ENCODE peak calls at places on chromosomes 1 and 21, in seven cellular contexts. O, J, Q, H, L, K and U are unnamed samples.

GRCh38 chr1:224726783-224727182 is 110.7 kb downstream of the CNIH3 start:
- DNase-seq in O (peak), J (peak), Q (no peak), H (no peak), L (peak), K (peak), U (peak)

GRCh38 chr1:42784946-42785693 is at the start of gene TMEM269:
- DNase-seq in O (no peak), J (no peak), Q (no peak), H (peak), L (no peak), K (no peak), U (no peak)

GRCh38 chr1:49435291-49435690 is 588.5 kb downstream of the AGBL4 start:
- DNase-seq in O (no peak), J (no peak), Q (no peak), H (no peak), L (no peak), K (no peak), U (no peak)

GRCh38 chr1:186195377-186195931 is 179.6 kb downstream of the TPR start:
- DNase-seq in O (no peak), J (no peak), Q (no peak), H (no peak), L (no peak), K (no peak), U (no peak)

GRCh38 chr1:170513138-170513537 is 18.8 kb upstream of the GORAB start:
- DNase-seq in O (no peak), J (no peak), Q (no peak), H (no peak), L (no peak), K (peak), U (no peak)

GRCh38 chr1:204222006-204222872 is 8.5 kb upstream of the GOLT1A start:
- DNase-seq in O (no peak), J (no peak), Q (no peak), H (no peak), L (no peak), K (no peak), U (no peak)

GRCh38 chr1:147721711-147722110 is 38.7 kb downstream of the GJA5 start:
- DNase-seq in O (no peak), J (no peak), Q (no peak), H (no peak), L (no peak), K (peak), U (no peak)

GRCh38 chr1:57796609-57797008 is 372.7 kb upstream of the DAB1 start:
- DNase-seq in O (peak), J (no peak), Q (no peak), H (no peak), L (no peak), K (peak), U (no peak)

GRCh38 chr1:27057801-27058647 is 45.4 kb upstream of the TENT5B start:
- DNase-seq in O (no peak), J (no peak), Q (peak), H (no peak), L (no peak), K (peak), U (no peak)

GRCh38 chr21:17602874-17603273 is 9.8 kb downstream of the BTG3 start:
- DNase-seq in O (peak), J (no peak), Q (no peak), H (no peak), L (no peak), K (no peak), U (no peak)

GRCh38 chr1:115650961-115651360 is 9.2 kb downstream of the VANGL1 start:
- DNase-seq in O (no peak), J (no peak), Q (no peak), H (no peak), L (no peak), K (peak), U (no peak)

GRCh38 chr1:102742426-102742825 is 365.9 kb downstream of the COL11A1 start:
- DNase-seq in O (no peak), J (no peak), Q (no peak), H (no peak), L (no peak), K (no peak), U (no peak)

GRCh38 chr1:21911205-21912001 is 25.7 kb downstream of the HSPG2 start:
- DNase-seq in O (no peak), J (no peak), Q (no peak), H (peak), L (no peak), K (no peak), U (no peak)

GRCh38 chr1:37479255-37480124 is 5.1 kb downstream of the ZC3H12A start:
- DNase-seq in O (peak), J (no peak), Q (no peak), H (peak), L (peak), K (peak), U (peak)

GRCh38 chr1:189851806-189852367 is 625.8 kb downstream of the BRINP3 start:
- DNase-seq in O (no peak), J (no peak), Q (no peak), H (no peak), L (no peak), K (no peak), U (no peak)

GRCh38 chr1:17475729-17476128 is 36.3 kb upstream of the RCC2 start:
- DNase-seq in O (peak), J (peak), Q (no peak), H (no peak), L (no peak), K (no peak), U (no peak)

GRCh38 chr1:31509124-31510072 is 66.9 kb upstream of the TINAGL1 start:
- DNase-seq in O (no peak), J (no peak), Q (no peak), H (no peak), L (no peak), K (no peak), U (no peak)

GRCh38 chr1:114153621-114154145 is at the start of gene SYT6:
- DNase-seq in O (no peak), J (no peak), Q (peak), H (no peak), L (no peak), K (peak), U (no peak)

GRCh38 chr1:97906567-97907228 is 14.1 kb downstream of the DPYD start:
- DNase-seq in O (peak), J (peak), Q (no peak), H (peak), L (peak), K (peak), U (peak)

GRCh38 chr1:242225770-242226573 is 227.1 kb upstream of the MAP1LC3C start:
- DNase-seq in O (peak), J (no peak), Q (no peak), H (no peak), L (no peak), K (no peak), U (no peak)

GRCh38 chr1:143497374-143497747 is 474.4 kb downstream of the FAM72C start:
- DNase-seq in O (no peak), J (no peak), Q (peak), H (no peak), L (no peak), K (no peak), U (no peak)

GRCh38 chr1:53621144-53621543 is 117.8 kb downstream of the GLIS1 start:
- DNase-seq in O (no peak), J (no peak), Q (no peak), H (no peak), L (no peak), K (no peak), U (peak)

GRCh38 chr1:87329756-87330200 is 1.1 kb downstream of the LMO4 start:
- DNase-seq in O (no peak), J (no peak), Q (no peak), H (no peak), L (no peak), K (peak), U (peak)

GRCh38 chr1:172345077-172345476 is 75.4 kb upstream of the C1orf105 start:
- DNase-seq in O (no peak), J (no peak), Q (no peak), H (no peak), L (no peak), K (no peak), U (no peak)

GRCh38 chr1:212518188-212518951 is 85.7 kb downstream of the NENF start:
- DNase-seq in O (peak), J (no peak), Q (no peak), H (peak), L (peak), K (peak), U (peak)

GRCh38 chr1:179883040-179883501 is 986 bp downstream of the TOR1AIP1 start:
- DNase-seq in O (no peak), J (no peak), Q (no peak), H (no peak), L (no peak), K (no peak), U (no peak)

GRCh38 chr21:28283652-28284490 is 708.8 kb downstream of the LTN1 start:
- DNase-seq in O (peak), J (peak), Q (no peak), H (no peak), L (no peak), K (peak), U (no peak)

GRCh38 chr1:81512242-81512641 is 288.5 kb upstream of the ADGRL2 start:
- DNase-seq in O (peak), J (no peak), Q (no peak), H (no peak), L (no peak), K (no peak), U (no peak)

GRCh38 chr1:218656301-218657037 is 311.3 kb downstream of the TGFB2 start:
- DNase-seq in O (peak), J (no peak), Q (no peak), H (no peak), L (no peak), K (no peak), U (no peak)

GRCh38 chr1:3652538-3653285 is 396 bp downstream of the TP73 start:
- DNase-seq in O (no peak), J (no peak), Q (peak), H (no peak), L (no peak), K (peak), U (no peak)

GRCh38 chr21:38277501-38278111 is 20.8 kb downstream of the KCNJ15 start:
- DNase-seq in O (peak), J (peak), Q (no peak), H (no peak), L (peak), K (no peak), U (peak)

GRCh38 chr1:9018372-9018771 is 7.9 kb downstream of the SLC2A7 start:
- DNase-seq in O (peak), J (no peak), Q (no peak), H (no peak), L (no peak), K (no peak), U (no peak)

GRCh38 chr1:18919949-18920348 is 17.6 kb upstream of the ALDH4A1 start:
- DNase-seq in O (no peak), J (no peak), Q (no peak), H (no peak), L (no peak), K (no peak), U (no peak)

GRCh38 chr1:1116701-1117468 is 996 bp upstream of the C1orf159 start:
- DNase-seq in O (no peak), J (no peak), Q (peak), H (no peak), L (no peak), K (no peak), U (no peak)

GRCh38 chr1:79151006-79151796 is 144.7 kb upstream of the ADGRL4 start:
- DNase-seq in O (peak), J (no peak), Q (no peak), H (no peak), L (no peak), K (no peak), U (no peak)

GRCh38 chr1:207030522-207031009 is 2.0 kb downstream of the C1orf116 start:
- DNase-seq in O (no peak), J (no peak), Q (no peak), H (no peak), L (no peak), K (peak), U (no peak)

GRCh38 chr21:37536616-37537278 is 170.2 kb downstream of the DYRK1A start:
- DNase-seq in O (no peak), J (no peak), Q (no peak), H (no peak), L (no peak), K (peak), U (no peak)

GRCh38 chr21:38669186-38669585 is 136.5 kb upstream of the ETS2 start:
- DNase-seq in O (peak), J (no peak), Q (peak), H (no peak), L (no peak), K (peak), U (no peak)

GRCh38 chr1:51973587-51974474 is 16.7 kb downstream of the RAB3B start:
- DNase-seq in O (no peak), J (no peak), Q (no peak), H (no peak), L (no peak), K (no peak), U (no peak)

GRCh38 chr1:236980673-236981072 is 23.6 kb downstream of the MT1HL1 start:
- DNase-seq in O (no peak), J (no peak), Q (no peak), H (no peak), L (no peak), K (no peak), U (no peak)

DNA sequence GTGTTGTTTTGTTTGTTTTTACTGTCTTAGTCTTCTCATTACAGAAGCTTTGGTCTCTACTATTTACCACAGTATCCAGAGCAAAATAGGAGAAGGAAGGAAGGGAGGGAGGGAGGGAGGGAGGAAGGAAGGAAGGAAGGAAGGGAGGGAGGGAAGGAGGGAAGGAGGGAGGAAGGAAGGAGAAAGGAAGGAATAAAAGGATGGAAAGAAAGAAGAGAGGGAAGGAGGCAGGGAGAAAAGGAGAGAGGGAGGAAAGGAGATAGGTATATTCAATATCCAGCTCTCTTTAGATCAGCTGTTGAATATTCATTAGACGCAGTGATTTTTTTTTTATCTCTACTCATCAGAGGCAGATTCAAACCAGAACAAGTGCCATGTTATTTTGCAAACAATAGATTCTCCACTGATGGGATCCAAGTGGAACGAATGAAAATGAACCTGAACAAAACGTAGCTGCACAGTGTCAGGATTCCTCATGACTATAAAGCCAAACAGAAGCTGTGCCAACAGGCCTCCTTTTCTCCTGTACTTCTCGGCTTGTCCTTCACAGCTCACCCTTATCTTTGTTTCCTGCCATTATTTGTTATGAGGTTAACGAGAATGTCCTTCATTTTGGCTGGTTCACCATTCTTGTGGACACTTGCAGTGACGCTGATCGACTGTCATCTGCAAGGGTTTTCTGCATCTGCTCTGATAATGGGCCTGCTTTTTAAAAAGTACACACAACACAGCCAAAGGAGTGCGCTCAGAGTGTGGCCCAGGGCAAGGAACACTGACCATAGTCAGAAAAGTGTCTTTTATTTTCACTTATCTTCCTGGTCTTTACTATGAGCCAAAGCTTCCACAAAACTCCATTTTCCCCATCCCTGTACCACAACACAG is 7.8 kb upstream of the NTPCR start:
- DNase-seq in O (no peak), J (no peak), Q (no peak), H (no peak), L (no peak), K (no peak), U (no peak)
- H3K27ac ChIP-seq in O (no peak), J (no peak), Q (no peak), H (no peak), L (no peak), K (no peak), U (no peak)

GRCh38 chr1:182565537-182565936 is 23.5 kb downstream of the RNASEL start:
- DNase-seq in O (no peak), J (no peak), Q (no peak), H (no peak), L (no peak), K (no peak), U (no peak)
- H3K4me3 ChIP-seq in O (no peak), J (no peak), Q (no peak), H (no peak), L (no peak), K (no peak), U (no peak)

GRCh38 chr21:16589046-16589445 is 859.3 kb downstream of the USP25 start:
- DNase-seq in O (no peak), J (no peak), Q (no peak), H (no peak), L (no peak), K (no peak), U (no peak)
- H3K27ac ChIP-seq in O (no peak), J (no peak), Q (no peak), H (no peak), L (peak), K (no peak), U (no peak)

DNA sequence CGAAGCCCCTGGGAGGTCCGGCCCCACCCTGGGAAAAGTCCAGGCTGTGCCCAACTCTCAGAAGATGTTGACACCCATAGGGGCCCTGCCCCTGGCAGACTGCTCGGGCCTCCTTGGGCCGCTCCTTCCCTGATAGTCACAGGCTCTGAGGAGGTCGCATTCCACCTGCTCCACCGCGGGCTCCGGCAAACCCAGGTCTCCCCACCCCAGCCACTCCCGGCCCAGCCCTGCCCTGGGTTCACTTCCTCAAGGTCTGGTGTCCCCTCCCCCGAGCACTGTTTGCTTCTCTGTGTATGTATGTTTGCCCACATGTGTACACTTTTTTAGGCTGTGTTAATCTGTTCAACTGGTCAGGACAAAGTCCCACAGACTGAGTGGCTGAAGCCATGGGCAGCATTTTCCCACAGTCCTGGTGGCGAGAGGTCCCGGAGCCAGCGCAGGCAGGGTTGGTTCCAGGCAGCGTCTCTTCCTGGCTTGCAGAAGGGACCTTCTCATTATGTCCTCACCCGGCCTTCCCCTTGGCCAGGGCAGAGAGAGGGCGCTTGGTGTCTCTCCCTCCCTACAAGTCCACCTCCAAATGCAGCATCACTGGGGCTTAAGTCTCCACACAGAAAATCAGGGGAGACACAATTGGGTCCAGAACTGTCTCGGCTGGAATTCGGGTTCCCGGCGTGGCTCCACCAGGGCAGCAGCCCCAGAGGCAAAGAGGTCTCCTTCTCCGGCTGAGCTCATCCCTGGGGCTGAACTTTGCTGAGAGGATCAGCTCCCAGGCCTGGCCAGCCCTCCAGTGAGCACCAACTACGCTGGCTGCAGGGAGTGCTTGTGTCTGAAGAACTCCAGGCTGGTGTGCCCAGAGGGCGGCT is 10.5 kb upstream of the PRXL2B start:
- DNase-seq in O (no peak), J (no peak), Q (no peak), H (peak), L (no peak), K (no peak), U (no peak)
- H3K4me3 ChIP-seq in O (no peak), J (no peak), Q (no peak), H (no peak), L (no peak), K (no peak), U (no peak)

GRCh38 chr1:101507547-101507971 is 270.7 kb downstream of the S1PR1 start:
- DNase-seq in O (peak), J (no peak), Q (no peak), H (no peak), L (no peak), K (no peak), U (no peak)
- H3K27ac ChIP-seq in O (no peak), J (no peak), Q (no peak), H (no peak), L (no peak), K (no peak), U (no peak)

DNA sequence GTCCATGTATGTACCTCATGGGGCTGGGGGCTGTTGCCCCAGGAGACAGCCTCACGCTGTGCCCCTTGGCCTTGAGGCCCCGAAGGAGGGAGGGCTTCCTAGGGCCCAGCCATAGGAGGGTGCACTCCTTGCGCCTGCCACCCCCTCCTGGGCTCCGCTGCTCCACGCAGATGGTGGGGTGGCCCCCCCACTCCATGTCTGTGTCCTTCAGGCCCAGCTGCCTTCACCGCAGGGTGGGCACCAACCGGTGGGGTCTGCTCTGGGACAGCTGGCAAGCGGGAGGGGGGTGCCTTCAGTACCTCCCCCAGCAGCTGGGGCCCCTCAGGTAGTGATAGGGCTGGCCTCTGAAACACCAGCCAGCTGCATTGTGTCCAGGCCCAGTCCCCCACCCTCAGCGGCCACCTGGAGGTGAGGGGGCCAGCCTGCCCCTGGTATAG is 309 bp downstream of the GJC2 start:
- DNase-seq in O (no peak), J (no peak), Q (no peak), H (peak), L (no peak), K (no peak), U (no peak)
- H3K4me3 ChIP-seq in O (no peak), J (peak), Q (no peak), H (no peak), L (peak), K (no peak), U (no peak)

DNA sequence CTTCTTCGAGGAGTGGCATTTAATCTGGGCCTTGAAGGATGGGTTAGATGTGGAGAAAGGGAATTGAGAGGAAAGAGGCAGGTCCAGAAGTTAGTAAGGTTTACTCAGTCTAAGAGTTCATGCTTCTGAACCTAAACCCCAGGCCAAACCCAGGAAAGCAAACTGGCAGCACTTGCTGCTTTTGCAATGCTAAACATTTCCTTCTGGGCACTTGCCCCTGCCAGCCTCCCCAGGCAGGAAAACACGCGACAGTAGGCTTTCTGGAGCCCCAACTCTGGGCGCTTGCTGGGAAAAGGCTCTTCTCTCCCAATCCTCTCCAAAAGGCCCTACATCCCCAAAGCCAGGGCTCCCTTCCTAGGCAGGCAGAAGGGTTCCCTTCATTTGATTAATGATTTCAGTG is 2.5 kb downstream of the OLFML2B start:
- DNase-seq in O (no peak), J (no peak), Q (no peak), H (no peak), L (no peak), K (no peak), U (no peak)
- H3K27ac ChIP-seq in O (peak), J (no peak), Q (no peak), H (peak), L (no peak), K (no peak), U (no peak)